ENCODE peak calls at places on chromosomes 16 and 17, in five cellular contexts. M is endodermal cell, H is tibial nerve, D is heart left ventricle, R is cardiac fibroblast. U is an unnamed sample.

GRCh38 chr16:17437142-17437720 is 33.5 kb downstream of the XYLT1 start:
- DNase-seq in M (no peak), H (no peak), D (no peak), R (no peak), U (no peak)

GRCh38 chr16:1351215-1351581 is 480 bp downstream of the TSR3 start:
- DNase-seq in M (no peak), H (no peak), D (no peak), R (no peak), U (no peak)

GRCh38 chr16:86292942-86293341 is 217.4 kb upstream of the FOXF1 start:
- DNase-seq in M (no peak), H (no peak), D (no peak), R (no peak), U (no peak)

GRCh38 chr16:47063011-47063724 is 80.6 kb downstream of the NETO2 start:
- DNase-seq in M (no peak), H (no peak), D (no peak), R (no peak), U (no peak)

GRCh38 chr17:73476890-73477350 is 165.1 kb upstream of the CDC42EP4 start:
- DNase-seq in M (peak), H (no peak), D (peak), R (no peak), U (no peak)

GRCh38 chr16:83913234-83913633 is 14.3 kb downstream of the MLYCD start:
- DNase-seq in M (no peak), H (no peak), D (peak), R (no peak), U (no peak)

GRCh38 chr17:76246080-76247066 is 6.1 kb upstream of the RNF157 start:
- DNase-seq in M (peak), H (no peak), D (no peak), R (no peak), U (peak)

GRCh38 chr16:57915267-57915666 is 55.7 kb downstream of the CNGB1 start:
- DNase-seq in M (no peak), H (no peak), D (no peak), R (no peak), U (no peak)

GRCh38 chr16:11554054-11554453 is 32.7 kb downstream of the LITAF start:
- DNase-seq in M (no peak), H (no peak), D (no peak), R (no peak), U (no peak)

GRCh38 chr17:78724999-78725398 is 57.1 kb downstream of the CYTH1 start:
- DNase-seq in M (no peak), H (no peak), D (no peak), R (no peak), U (no peak)

GRCh38 chr17:67779098-67779672 is 46.1 kb upstream of the BPTF start:
- DNase-seq in M (peak), H (peak), D (peak), R (peak), U (peak)

GRCh38 chr17:8740486-8740885 is 4.2 kb downstream of the CCDC42 start:
- DNase-seq in M (peak), H (no peak), D (no peak), R (no peak), U (no peak)

GRCh38 chr16:29664133-29664912 is 1.3 kb downstream of the SPN start:
- DNase-seq in M (peak), H (no peak), D (no peak), R (no peak), U (no peak)

GRCh38 chr17:76331083-76331482 is 22.6 kb downstream of the PRPSAP1 start:
- DNase-seq in M (no peak), H (no peak), D (no peak), R (no peak), U (no peak)

GRCh38 chr16:66026211-66026610 is 340.3 kb upstream of the CDH5 start:
- DNase-seq in M (peak), H (no peak), D (no peak), R (peak), U (peak)

GRCh38 chr17:74532115-74532514 is 840 bp upstream of the CD300LB start:
- DNase-seq in M (peak), H (no peak), D (peak), R (no peak), U (no peak)

GRCh38 chr17:28384281-28385036 is 13.0 kb downstream of the SARM1 start:
- DNase-seq in M (peak), H (no peak), D (peak), R (no peak), U (no peak)

GRCh38 chr17:28379814-28380571 is 8.5 kb downstream of the SARM1 start:
- DNase-seq in M (no peak), H (no peak), D (no peak), R (peak), U (peak)

GRCh38 chr17:28385037-28385797 is 13.7 kb downstream of the SARM1 start:
- DNase-seq in M (peak), H (no peak), D (no peak), R (no peak), U (no peak)

GRCh38 chr17:28380572-28380907 is 9.0 kb downstream of the SARM1 start:
- DNase-seq in M (no peak), H (no peak), D (no peak), R (no peak), U (no peak)

DNA sequence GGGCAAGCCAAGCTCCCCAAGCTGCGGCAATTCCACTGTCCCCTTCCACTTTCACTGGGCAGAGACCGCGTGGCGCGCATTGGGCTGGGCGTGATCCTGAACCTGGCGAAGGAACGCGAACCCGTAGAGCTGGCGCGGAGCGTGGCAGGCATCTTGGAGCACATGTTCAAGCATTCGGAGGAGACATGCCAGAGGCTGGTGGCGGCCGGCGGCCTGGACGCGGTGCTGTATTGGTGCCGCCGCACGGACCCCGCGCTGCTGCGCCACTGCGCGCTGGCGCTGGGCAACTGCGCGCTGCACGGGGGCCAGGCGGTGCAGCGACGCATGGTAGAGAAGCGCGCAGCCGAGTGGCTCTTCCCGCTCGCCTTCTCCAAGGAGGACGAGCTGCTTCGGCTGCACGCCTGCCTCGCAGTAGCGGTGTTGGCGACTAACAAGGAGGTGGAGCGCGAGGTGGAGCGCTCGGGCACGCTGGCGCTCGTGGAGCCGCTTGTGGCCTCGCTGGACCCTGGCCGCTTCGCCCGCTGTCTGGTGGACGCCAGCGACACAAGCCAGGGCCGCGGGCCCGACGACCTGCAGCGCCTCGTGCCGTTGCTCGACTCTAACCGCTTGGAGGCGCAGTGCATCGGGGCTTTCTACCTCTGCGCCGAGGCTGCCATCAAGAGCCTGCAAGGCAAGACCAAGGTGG is 9.8 kb downstream of the SARM1 start:
- DNase-seq in M (peak), H (no peak), D (no peak), R (no peak), U (no peak)
- H3K4me3 ChIP-seq in M (no peak), H (no peak), D (peak), R (no peak), U (no peak)

DNA sequence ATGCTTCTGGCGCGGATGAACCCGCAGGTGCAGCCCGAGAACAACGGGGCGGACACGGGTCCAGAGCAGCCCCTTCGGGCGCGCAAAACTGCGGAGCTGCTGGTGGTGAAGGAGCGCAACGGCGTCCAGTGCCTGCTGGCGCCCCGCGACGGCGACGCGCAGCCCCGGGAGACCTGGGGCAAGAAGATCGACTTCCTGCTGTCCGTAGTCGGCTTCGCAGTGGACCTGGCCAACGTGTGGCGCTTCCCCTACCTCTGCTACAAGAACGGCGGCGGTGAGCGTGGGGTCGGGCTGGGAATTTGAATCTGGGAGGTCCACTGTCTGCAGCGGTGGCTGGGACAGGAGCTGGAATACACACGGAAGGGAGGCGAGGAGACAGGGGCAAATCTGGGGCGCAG is 906 bp downstream of the SLC6A2 start:
- DNase-seq in M (no peak), H (no peak), D (no peak), R (no peak), U (no peak)
- H3K4me3 ChIP-seq in M (peak), H (no peak), D (peak), R (no peak), U (no peak)

GRCh38 chr17:40648326-40648968 is 829 bp upstream of the SMARCE1 start:
- DNase-seq in M (peak), H (no peak), D (no peak), R (peak), U (peak)
- H3K4me3 ChIP-seq in M (peak), H (peak), D (peak), R (peak), U (peak)

DNA sequence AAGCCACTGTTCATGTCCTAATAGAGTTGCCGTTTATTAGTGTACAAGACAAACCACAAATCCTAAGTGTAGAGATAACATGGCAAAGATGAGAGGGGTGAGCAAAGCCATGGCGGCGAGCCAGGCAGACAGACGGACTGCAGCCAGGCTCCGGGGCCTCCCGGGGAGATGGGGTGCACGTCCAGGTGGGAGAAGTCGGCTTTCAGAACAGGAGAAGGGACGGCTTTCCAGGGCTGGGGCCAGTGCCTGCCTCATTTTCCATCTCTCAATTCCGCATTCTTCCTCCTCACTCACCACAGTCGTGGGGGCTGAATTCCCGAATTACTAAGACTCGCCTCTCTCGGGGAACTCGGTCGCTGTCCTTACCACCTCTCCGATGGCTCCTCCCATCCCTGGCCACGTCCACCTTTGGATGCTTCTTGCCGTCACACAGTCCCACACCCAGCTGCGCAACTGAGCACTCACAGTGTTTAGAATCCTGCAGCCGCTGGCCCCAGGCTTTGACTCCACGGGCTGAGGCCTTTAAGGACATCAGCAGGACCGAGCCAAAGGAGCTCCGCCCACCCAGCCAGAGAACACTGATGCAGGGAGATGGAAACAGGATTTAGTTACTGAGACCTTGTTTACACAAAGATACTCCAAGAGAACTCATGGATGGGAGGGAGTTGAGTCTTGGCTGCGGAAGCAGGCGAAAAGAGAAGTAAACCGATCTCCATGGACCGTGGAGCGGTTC is 59.7 kb downstream of the RNF112 start:
- DNase-seq in M (peak), H (peak), D (peak), R (peak), U (peak)
- H3K4me3 ChIP-seq in M (no peak), H (no peak), D (peak), R (peak), U (peak)

GRCh38 chr16:3076577-3076976 is 11.1 kb downstream of the IL32 start:
- DNase-seq in M (no peak), H (no peak), D (no peak), R (no peak), U (no peak)
- H3K4me3 ChIP-seq in M (no peak), H (no peak), D (no peak), R (no peak), U (no peak)

U was measured in fibroblast of mammary gland.